ENCODE peak calls at places on chromosomes 11 and 22, in seven cellular contexts. N is A673, I is fibroblast of the aortic adventitia, Z is AG10803, M is stomach, L is dorsolateral prefrontal cortex, F is retinal pigment epithelial cell. H is an unnamed sample.

GRCh38 chr11:118212131-118212725 is 12.6 kb downstream of the JAML start:
- DNase-seq in N (no peak), I (no peak), Z (no peak), M (peak; percentile 47), L (no peak), F (no peak), H (no peak)

GRCh38 chr11:104581246-104581980 is 316.8 kb downstream of the CASP12 start:
- DNase-seq in N (peak; percentile 84), I (no peak), Z (no peak), M (no peak), L (no peak), F (no peak), H (no peak)

GRCh38 chr22:35313311-35314121 is 13.8 kb downstream of the TOM1 start:
- DNase-seq in N (no peak), I (peak; percentile 90), Z (peak; percentile 89), M (peak; percentile 24), L (peak; percentile 43), F (no peak), H (peak; percentile 82)

GRCh38 chr11:112289588-112290461 is 29.2 kb upstream of the PLET1 start:
- DNase-seq in N (peak; percentile 93), I (peak; percentile 52), Z (peak; percentile 66), M (peak; percentile 88), L (peak; percentile 86), F (no peak), H (peak; percentile 72)

GRCh38 chr22:26949193-26949592 is 291.8 kb downstream of the MIAT start:
- DNase-seq in N (peak; percentile 51), I (peak; percentile 32), Z (no peak), M (no peak), L (no peak), F (peak; percentile 7), H (peak; percentile 11)

GRCh38 chr22:30305906-30306628 is 16.8 kb upstream of the CASTOR1 start:
- DNase-seq in N (no peak), I (no peak), Z (no peak), M (no peak), L (no peak), F (no peak), H (peak; percentile 53)

GRCh38 chr11:125358254-125358840 is 137.7 kb downstream of the FEZ1 start:
- DNase-seq in N (no peak), I (peak; percentile 39), Z (peak; percentile 11), M (no peak), L (no peak), F (no peak), H (no peak)

GRCh38 chr22:45977551-45978274 is 751 bp upstream of the WNT7B start:
- DNase-seq in N (no peak), I (no peak), Z (no peak), M (no peak), L (no peak), F (no peak), H (no peak)

GRCh38 chr22:42296381-42296853 is 26.0 kb upstream of the TCF20 start:
- DNase-seq in N (peak; percentile 66), I (no peak), Z (no peak), M (peak; percentile 30), L (peak; percentile 66), F (no peak), H (no peak)

GRCh38 chr22:33210129-33210784 is 152.1 kb upstream of the SYN3 start:
- DNase-seq in N (peak; percentile 56), I (peak; percentile 39), Z (peak; percentile 40), M (no peak), L (no peak), F (no peak), H (peak; percentile 24)

GRCh38 chr11:74388678-74389327 is 9.4 kb downstream of the PGM2L1 start:
- DNase-seq in N (peak; percentile 82), I (peak; percentile 62), Z (peak; percentile 46), M (peak; percentile 69), L (no peak), F (no peak), H (peak; percentile 56)

GRCh38 chr11:44837650-44838049 is 110.9 kb downstream of the TSPAN18 start:
- DNase-seq in N (no peak), I (no peak), Z (peak; percentile 83), M (no peak), L (no peak), F (no peak), H (peak; percentile 8)

GRCh38 chr11:50098186-50098725 is 65.6 kb downstream of the OR4C45 start:
- DNase-seq in N (no peak), I (no peak), Z (no peak), M (no peak), L (no peak), F (no peak), H (no peak)

GRCh38 chr22:43346521-43346929 is 3.4 kb upstream of the SCUBE1 start:
- DNase-seq in N (peak; percentile 52), I (peak; percentile 8), Z (no peak), M (peak; percentile 66), L (no peak), F (no peak), H (peak; percentile 31)

GRCh38 chr11:108253176-108253575 is 30.3 kb downstream of the ATM start:
- DNase-seq in N (no peak), I (peak; percentile 4), Z (peak; percentile 6), M (no peak), L (no peak), F (no peak), H (peak; percentile 21)

GRCh38 chr11:30100514-30100913 is 83.7 kb upstream of the KCNA4 start:
- DNase-seq in N (no peak), I (no peak), Z (no peak), M (no peak), L (no peak), F (no peak), H (no peak)

GRCh38 chr11:102762414-102762813 is 18.0 kb downstream of the MMP10 start:
- DNase-seq in N (peak; percentile 48), I (peak; percentile 69), Z (peak; percentile 39), M (no peak), L (no peak), F (no peak), H (no peak)

GRCh38 chr11:65911682-65912568 is 6.9 kb downstream of the C11orf68 start:
- DNase-seq in N (peak; percentile 90), I (peak; percentile 88), Z (peak; percentile 89), M (no peak), L (no peak), F (no peak), H (peak; percentile 79)

GRCh38 chr11:46564459-46564858 is 29.4 kb downstream of the AMBRA1 start:
- DNase-seq in N (no peak), I (peak; percentile 49), Z (peak; percentile 41), M (no peak), L (no peak), F (peak; percentile 27), H (peak; percentile 21)

GRCh38 chr11:131326829-131327228 is 43.6 kb upstream of the NTM start:
- DNase-seq in N (no peak), I (no peak), Z (no peak), M (no peak), L (no peak), F (no peak), H (no peak)

GRCh38 chr22:35344956-35345690 is 35.8 kb upstream of the HMOX1 start:
- DNase-seq in N (no peak), I (no peak), Z (no peak), M (no peak), L (no peak), F (no peak), H (no peak)

GRCh38 chr22:23240639-23241389 is 60.5 kb downstream of the BCR start:
- DNase-seq in N (peak; percentile 33), I (no peak), Z (no peak), M (peak; percentile 31), L (no peak), F (no peak), H (no peak)

GRCh38 chr22:23243006-23243573 is 62.8 kb downstream of the BCR start:
- DNase-seq in N (peak; percentile 93), I (no peak), Z (no peak), M (no peak), L (no peak), F (no peak), H (no peak)

GRCh38 chr22:23243859-23244689 is 63.8 kb downstream of the BCR start:
- DNase-seq in N (no peak), I (no peak), Z (no peak), M (no peak), L (no peak), F (no peak), H (no peak)

GRCh38 chr22:23241562-23242472 is 61.5 kb downstream of the BCR start:
- DNase-seq in N (no peak), I (no peak), Z (no peak), M (no peak), L (no peak), F (no peak), H (no peak)

DNA sequence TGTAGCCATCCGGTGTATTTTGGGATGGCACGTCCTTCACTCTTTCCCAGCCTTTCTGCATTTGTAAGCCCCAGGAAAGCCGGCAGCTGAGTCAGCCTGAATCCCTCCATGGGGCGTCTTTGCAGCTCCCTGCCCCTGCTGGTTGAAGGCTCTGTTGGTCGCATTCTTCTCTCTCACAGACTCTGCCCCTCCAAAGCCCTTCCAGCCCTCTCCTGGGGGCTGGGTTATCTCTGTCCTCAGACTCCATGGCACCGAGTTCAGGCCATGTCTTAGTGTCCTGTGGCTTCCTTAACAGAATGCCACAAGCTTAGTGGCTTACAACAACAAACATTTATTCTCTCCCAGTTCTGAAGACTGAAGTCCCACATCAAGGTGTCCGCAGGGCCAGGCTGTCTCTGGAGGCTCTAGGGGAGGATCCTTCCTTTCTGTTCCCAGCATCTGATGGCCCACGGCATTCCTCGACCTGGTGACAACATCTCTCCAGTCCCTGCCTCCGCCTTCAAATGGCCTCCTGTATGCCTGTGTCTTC is 62.2 kb downstream of the BCR start:
- DNase-seq in N (peak; percentile 89), I (no peak), Z (no peak), M (no peak), L (no peak), F (no peak), H (no peak)
- TF ChIP-seq CTCF in N (peak; percentile 17), I (peak; percentile 15), Z (no peak), M (no peak), L (no peak), F (peak; percentile 37), H (no peak)

GRCh38 chr22:50242406-50242949 is 2.3 kb downstream of the TUBGCP6 start:
- DNase-seq in N (no peak), I (peak; percentile 9), Z (no peak), M (no peak), L (no peak), F (no peak), H (peak; percentile 23)
- H3K4me3 ChIP-seq in N (peak overlapping the region; percentile 98), I (peak overlapping the region; percentile 60), Z (peak overlapping the region; percentile 55), M (peak overlapping the region; percentile 96), L (peak overlapping the region; percentile 93), F (peak overlapping the region; percentile 27), H (peak overlapping the region; percentile 94)

DNA sequence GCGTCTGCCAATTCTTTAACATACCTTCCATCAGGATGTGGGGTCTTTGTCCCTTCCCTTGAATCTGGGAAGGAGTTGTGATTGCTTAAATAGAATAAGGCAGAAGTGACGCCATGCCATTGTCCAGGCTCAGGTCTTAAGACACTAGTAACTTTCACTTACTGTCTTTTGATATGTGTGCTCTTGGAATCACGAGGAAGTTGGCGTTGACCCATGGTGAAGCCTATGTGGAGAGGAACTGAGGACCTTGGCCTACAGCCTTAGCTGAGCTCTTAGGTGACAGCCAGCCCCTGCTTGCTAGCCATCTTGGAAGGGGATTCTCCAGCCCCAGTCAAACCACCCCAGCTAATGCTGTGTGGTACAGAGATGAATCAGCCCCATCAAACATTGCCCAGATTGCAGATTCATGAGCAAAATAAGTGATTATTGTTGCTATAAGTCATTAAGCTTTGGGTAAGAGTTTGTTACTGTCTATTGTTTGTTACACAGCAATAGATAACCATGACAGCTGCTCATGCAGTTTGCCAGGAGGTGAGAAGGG is 17.6 kb upstream of the CLPB start:
- DNase-seq in N (no peak), I (no peak), Z (no peak), M (no peak), L (no peak), F (no peak), H (no peak)
- TF ChIP-seq CTCF in N (no peak), I (no peak), Z (no peak), M (no peak), L (no peak), F (no peak), H (no peak)

GRCh38 chr11:134794192-134794591 is 382.1 kb upstream of the B3GAT1 start:
- DNase-seq in N (no peak), I (no peak), Z (no peak), M (no peak), L (no peak), F (no peak), H (no peak)
- H3K4me3 ChIP-seq in N (no peak overlapping the region), I (no peak overlapping the region), Z (no peak overlapping the region), M (no peak overlapping the region), L (no peak overlapping the region), F (no peak overlapping the region), H (no peak overlapping the region)

H was measured in fibroblast of villous mesenchyme.